ENCODE peak calls at places on chromosomes 6 and 20, in four cellular contexts. A is CD4-positive, CD25-positive, alpha-beta regulatory T cell; H is left ventricle myocardium inferior; G is upper lobe of right lung. S is an unnamed sample. For H3K36me3, the result is how much of the 10 kb centered on the place peaks cover.

GRCh38 chr6:41505084-41506049 is 40.8 kb upstream of the FOXP4 start:
- DNase-seq in H (peak), A (no peak), G (peak), S (peak)

GRCh38 chr20:39264506-39265172 is 302.5 kb downstream of the DHX35 start:
- DNase-seq in H (peak), G (no peak), A (peak), S (peak)

GRCh38 chr6:14305131-14305530 is 187.6 kb downstream of the CD83 start:
- DNase-seq in G (no peak), H (no peak), A (no peak), S (no peak)

GRCh38 chr20:19692100-19692499 is 66.0 kb upstream of the RIN2 start:
- DNase-seq in A (no peak), G (no peak), H (no peak), S (no peak)

GRCh38 chr20:44435630-44436335 is 39.9 kb upstream of the TTPAL start:
- DNase-seq in G (no peak), H (no peak), A (no peak), S (no peak)

GRCh38 chr6:30902709-30903108 is 5.3 kb upstream of the GTF2H4 start:
- DNase-seq in A (no peak), H (no peak), G (no peak), S (peak)

GRCh38 chr6:137780447-137781034 is 86.5 kb upstream of the TNFAIP3 start:
- DNase-seq in G (no peak), A (no peak), H (no peak), S (no peak)

GRCh38 chr6:139655783-139656705 is 281.6 kb upstream of the CITED2 start:
- DNase-seq in A (no peak), G (no peak), H (no peak), S (peak)

GRCh38 chr6:7541175-7542064 is at the start of gene DSP:
- DNase-seq in G (peak), H (peak), A (no peak), S (peak)

DNA sequence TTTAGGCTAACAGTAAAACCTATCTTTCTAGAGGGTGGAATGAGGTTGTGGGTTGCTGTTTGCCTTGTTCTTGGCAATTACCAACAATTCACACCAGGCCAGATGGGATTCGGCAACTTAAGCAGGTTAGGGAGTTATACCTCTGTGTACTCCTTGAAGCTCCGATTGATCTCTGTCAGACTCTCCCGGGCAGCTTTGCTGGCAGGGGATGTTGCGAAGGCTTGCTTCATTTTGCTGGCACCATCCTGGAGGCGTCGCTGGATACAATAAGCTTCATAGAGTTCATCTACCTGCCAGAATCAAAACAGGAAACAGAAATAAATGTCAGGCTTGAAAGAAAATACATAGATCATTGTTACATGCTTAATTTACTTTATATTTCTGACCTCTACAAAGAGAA is 66.4 kb upstream of the ARMH2 start:
- DNase-seq in A (no peak), G (no peak), H (no peak), S (no peak)
- H3K36me3 ChIP-seq in A (half or more), G (under half), H (under half), S (under half)

DNA sequence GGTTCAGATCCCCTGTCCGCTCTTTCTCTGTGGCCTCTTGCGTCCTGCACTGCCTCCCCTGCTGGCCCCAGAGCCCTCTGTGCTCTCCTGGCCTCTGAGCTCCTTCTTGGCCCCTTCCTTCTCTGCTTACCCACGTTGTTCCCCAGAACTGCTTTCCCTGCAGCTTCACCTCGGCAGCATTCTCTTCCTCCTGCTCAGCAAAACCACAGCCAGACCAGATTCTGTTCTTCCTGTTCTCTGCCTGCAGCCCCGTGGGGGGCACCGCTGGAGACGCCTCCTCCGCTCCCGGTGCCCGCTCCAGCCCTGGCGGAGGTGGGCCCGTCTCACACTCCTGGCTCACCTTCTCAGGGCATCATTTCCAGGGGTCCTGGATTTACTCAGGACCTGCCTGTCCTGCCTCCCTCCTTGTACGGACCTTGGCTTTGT is 59.7 kb downstream of the TCP11 start:
- DNase-seq in A (no peak), H (no peak), G (peak), S (no peak)
- H3K36me3 ChIP-seq in A (under half), H (half or more), G (half or more), S (under half)

DNA sequence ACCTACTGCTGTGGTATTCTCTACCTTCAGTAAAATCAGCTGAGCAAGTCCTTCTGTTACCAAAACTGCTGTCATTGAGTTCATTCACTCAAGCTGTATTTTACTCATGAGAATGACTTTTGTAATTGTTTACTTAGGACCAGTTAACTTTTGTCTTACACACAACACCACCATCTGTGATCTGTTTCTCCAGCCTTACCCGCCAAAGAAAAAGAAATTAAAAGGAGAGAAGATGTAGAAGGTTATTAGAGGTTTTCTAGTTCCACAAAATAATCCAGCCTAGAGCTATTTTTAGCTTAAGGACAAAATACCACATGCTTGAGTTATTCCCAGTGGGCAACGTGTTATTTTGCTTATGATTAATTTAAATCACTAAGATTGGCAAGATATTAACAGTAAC is 38.1 kb downstream of the FAM8A1 start:
- DNase-seq in A (no peak), G (no peak), H (no peak), S (no peak)
- H3K36me3 ChIP-seq in A (half or more), G (half or more), H (half or more), S (under half)

DNA sequence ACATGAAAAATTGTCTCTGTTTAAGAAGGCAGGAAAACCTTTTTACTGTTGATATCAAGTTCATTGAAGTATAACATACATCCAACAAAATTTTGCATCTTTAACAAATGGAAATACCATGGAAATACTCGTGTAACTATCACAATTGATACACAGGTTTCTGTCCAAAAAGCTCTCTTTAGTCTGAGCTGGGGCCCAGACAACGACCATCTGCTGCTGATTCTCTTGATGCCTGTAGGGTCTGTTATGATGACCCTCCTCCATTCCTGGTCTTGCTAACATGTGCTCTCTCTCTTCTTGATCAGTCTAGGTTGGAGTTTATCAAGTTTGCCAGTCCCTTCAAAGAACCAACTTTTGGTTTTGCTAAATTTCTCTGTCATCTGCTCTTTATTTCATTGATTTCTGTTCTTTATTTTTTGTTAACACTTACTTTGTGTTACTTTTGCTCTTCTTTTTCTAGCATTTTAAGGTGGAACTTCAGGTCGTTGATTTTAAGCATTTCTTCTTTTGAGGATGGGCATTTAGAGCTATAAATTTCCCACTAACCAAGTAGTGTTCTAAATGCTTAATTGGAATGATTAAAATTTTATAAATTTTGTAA is 116.8 kb downstream of the PSMB1 start:
- DNase-seq in A (no peak), G (no peak), H (no peak), S (no peak)
- H3K36me3 ChIP-seq in A (under half), G (under half), H (under half), S (under half)

DNA sequence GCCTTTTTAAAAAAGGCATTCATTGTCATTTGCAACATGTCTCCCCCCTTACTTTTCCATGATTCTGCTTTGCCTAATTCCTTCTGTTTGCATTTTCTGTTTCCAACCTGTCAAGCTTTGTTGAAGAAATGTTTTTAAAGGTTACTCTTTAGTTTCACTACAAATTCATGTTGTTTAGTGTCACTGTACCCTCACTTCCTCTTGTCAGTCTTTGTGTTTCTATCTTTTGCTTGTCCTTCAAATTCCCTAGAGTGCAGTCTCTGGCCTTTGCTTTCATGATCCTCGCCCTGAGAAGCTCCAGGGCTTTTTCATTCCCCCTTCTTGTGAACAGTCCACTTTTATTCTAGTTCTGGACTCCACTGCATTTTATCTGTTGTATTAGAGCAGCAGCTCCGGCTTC is 90.6 kb downstream of the MAP3K4 start:
- DNase-seq in G (no peak), H (no peak), A (no peak), S (no peak)
- H3K36me3 ChIP-seq in G (half or more), H (half or more), A (half or more), S (under half)

DNA sequence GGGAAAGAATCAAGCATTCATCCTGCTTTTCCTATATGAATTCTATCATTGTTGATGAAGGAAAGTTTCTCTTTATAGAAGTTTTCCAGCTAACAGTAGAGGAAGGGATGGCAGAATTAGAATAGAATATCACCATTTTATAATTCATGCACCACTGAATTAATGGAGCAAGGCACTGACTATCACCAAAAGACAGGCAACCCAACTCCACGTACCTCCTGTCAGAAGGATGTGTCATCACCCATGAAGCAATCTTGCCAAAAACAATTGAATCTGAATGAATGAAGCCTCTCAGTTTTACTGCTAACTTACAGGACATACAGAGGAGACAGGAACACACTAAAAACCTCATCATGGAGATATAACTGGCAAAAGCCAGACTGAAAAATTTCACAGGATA is 122.4 kb downstream of the NFATC2 start:
- DNase-seq in A (no peak), G (no peak), H (no peak), S (no peak)
- H3K36me3 ChIP-seq in A (under half), G (under half), H (under half), S (under half)

GRCh38 chr20:49268600-49269365 is 9.1 kb downstream of the ZNFX1 start:
- DNase-seq in G (no peak), H (no peak), A (no peak), S (no peak)

GRCh38 chr20:49270177-49270576 is 7.7 kb downstream of the ZNFX1 start:
- DNase-seq in H (no peak), G (no peak), A (no peak), S (no peak)

GRCh38 chr20:49273696-49274277 is 4.1 kb downstream of the ZNFX1 start:
- DNase-seq in H (no peak), A (no peak), G (no peak), S (no peak)

GRCh38 chr20:49272654-49273053 is 5.2 kb downstream of the ZNFX1 start:
- DNase-seq in A (no peak), G (no peak), H (no peak), S (no peak)

GRCh38 chr20:49270736-49271135 is 7.1 kb downstream of the ZNFX1 start:
- DNase-seq in G (no peak), A (no peak), H (no peak), S (no peak)
- H3K36me3 ChIP-seq in G (half or more), A (half or more), H (half or more), S (under half)